ENCODE peak calls at places on chromosomes 16 and 17, in six cellular contexts. E, Q, P, W, H and K are unnamed samples.

GRCh38 chr16:1152651-1153259 is at the start of gene CACNA1H:
- DNase-seq in E (peak; percentile 63), Q (no peak), P (peak; percentile 58), W (no peak), H (peak; percentile 78), K (no peak)

GRCh38 chr17:35890774-35891155 is 10.6 kb upstream of the CCL5 start:
- DNase-seq in E (no peak), Q (no peak), P (no peak), W (no peak), H (no peak), K (no peak)

GRCh38 chr16:31301708-31302400 is 42.1 kb downstream of the ITGAM start:
- DNase-seq in E (no peak), Q (no peak), P (peak; percentile 8), W (peak; percentile 73), H (no peak), K (peak; percentile 32)

GRCh38 chr17:35713069-35713728 is 18.2 kb upstream of the RASL10B start:
- DNase-seq in E (no peak), Q (peak; percentile 53), P (no peak), W (peak; percentile 89), H (no peak), K (peak; percentile 97)

GRCh38 chr17:1977583-1978395 is 47.3 kb downstream of the RTN4RL1 start:
- DNase-seq in E (peak; percentile 78), Q (no peak), P (no peak), W (no peak), H (peak; percentile 55), K (no peak)

GRCh38 chr16:25045696-25046381 is 30.7 kb upstream of the ARHGAP17 start:
- DNase-seq in E (no peak), Q (no peak), P (no peak), W (peak; percentile 32), H (no peak), K (peak; percentile 87)

GRCh38 chr16:88922114-88922825 is 54.7 kb downstream of the CBFA2T3 start:
- DNase-seq in E (peak; percentile 58), Q (peak; percentile 20), P (no peak), W (peak; percentile 79), H (no peak), K (peak; percentile 63)

GRCh38 chr16:88286301-88286923 is 96.3 kb upstream of the ZNF469 start:
- DNase-seq in E (no peak), Q (no peak), P (no peak), W (no peak), H (no peak), K (no peak)

DNA sequence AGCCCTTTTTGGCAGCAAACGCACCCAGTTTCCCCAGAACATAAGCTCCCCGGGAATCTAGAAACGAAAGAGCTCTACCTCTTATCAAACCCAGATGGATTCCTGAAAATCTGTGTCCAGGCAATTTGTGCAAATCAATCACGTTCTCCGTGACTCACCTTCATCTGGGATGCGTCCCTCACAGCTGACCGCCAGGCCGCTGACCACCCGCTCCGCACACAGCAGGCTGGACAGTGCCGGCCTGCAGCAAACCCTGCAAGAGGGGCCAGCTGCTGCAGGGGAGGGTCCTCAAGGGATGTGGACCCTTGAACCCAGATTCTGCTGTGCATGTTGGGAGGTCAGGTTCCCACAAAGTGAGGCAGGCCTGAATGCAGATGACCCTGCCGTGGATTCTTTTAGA is 79.2 kb downstream of the RBFOX3 start:
- DNase-seq in E (no peak), Q (no peak), P (no peak), W (no peak), H (no peak), K (no peak)
- TF ChIP-seq CTCF in E (no peak), Q (no peak), P (no peak), W (no peak), H (no peak), K (no peak)

DNA sequence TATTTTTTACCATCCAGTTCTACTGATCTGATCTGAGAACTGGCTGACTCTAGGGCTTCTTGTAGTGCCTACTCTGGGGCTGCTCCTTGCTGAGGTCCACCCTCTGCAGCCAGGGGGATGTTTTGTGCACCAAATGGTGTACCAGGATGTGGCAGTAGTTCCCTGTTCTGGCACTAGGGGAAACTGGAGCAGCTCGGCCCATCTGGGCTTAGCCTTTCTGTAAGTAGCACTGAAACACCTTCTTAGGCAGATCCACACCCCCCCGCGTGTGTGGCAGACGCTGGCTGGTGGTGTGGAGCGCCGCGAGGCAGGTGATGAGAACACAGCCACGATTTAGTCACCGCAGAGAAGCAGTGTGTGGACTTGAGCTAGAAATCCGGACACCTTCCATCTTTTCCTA is 17.0 kb downstream of the DUSP14 start:
- DNase-seq in E (peak; percentile 79), Q (no peak), P (peak; percentile 83), W (peak; percentile 40), H (peak; percentile 72), K (peak; percentile 34)
- TF ChIP-seq CTCF in E (peak; percentile 43), Q (peak; percentile 66), P (peak; percentile 41), W (peak; percentile 59), H (peak; percentile 78), K (peak; percentile 69)

GRCh38 chr17:6428207-6428965 is 6.5 kb downstream of the AIPL1 start:
- DNase-seq in E (no peak), Q (no peak), P (no peak), W (no peak), H (no peak), K (no peak)

GRCh38 chr17:6429266-6429665 is 5.7 kb downstream of the AIPL1 start:
- DNase-seq in E (no peak), Q (no peak), P (no peak), W (no peak), H (peak; percentile 46), K (no peak)

GRCh38 chr17:6426356-6427101 is 8.4 kb downstream of the AIPL1 start:
- DNase-seq in E (no peak), Q (no peak), P (no peak), W (no peak), H (no peak), K (no peak)

GRCh38 chr17:6427284-6427781 is 7.6 kb downstream of the AIPL1 start:
- DNase-seq in E (no peak), Q (no peak), P (no peak), W (peak; percentile 41), H (no peak), K (peak; percentile 18)

GRCh38 chr17:6430769-6431168 is 4.2 kb downstream of the AIPL1 start:
- DNase-seq in E (no peak), Q (no peak), P (no peak), W (no peak), H (no peak), K (no peak)
- TF ChIP-seq CTCF in E (peak; percentile 37), Q (peak; percentile 45), P (no peak), W (peak; percentile 36), H (peak; percentile 76), K (peak; percentile 32)

GRCh38 chr17:29114141-29114540 is 66.1 kb downstream of the MYO18A start:
- DNase-seq in E (no peak), Q (no peak), P (no peak), W (no peak), H (no peak), K (no peak)

GRCh38 chr17:29117440-29117753 is 62.8 kb downstream of the MYO18A start:
- DNase-seq in E (no peak), Q (no peak), P (no peak), W (no peak), H (no peak), K (no peak)

GRCh38 chr17:29116652-29117439 is 63.4 kb downstream of the MYO18A start:
- DNase-seq in E (peak; percentile 93), Q (no peak), P (peak; percentile 76), W (peak; percentile 76), H (peak; percentile 92), K (peak; percentile 47)

GRCh38 chr17:29115435-29115834 is 64.8 kb downstream of the MYO18A start:
- DNase-seq in E (no peak), Q (no peak), P (no peak), W (no peak), H (no peak), K (no peak)

DNA sequence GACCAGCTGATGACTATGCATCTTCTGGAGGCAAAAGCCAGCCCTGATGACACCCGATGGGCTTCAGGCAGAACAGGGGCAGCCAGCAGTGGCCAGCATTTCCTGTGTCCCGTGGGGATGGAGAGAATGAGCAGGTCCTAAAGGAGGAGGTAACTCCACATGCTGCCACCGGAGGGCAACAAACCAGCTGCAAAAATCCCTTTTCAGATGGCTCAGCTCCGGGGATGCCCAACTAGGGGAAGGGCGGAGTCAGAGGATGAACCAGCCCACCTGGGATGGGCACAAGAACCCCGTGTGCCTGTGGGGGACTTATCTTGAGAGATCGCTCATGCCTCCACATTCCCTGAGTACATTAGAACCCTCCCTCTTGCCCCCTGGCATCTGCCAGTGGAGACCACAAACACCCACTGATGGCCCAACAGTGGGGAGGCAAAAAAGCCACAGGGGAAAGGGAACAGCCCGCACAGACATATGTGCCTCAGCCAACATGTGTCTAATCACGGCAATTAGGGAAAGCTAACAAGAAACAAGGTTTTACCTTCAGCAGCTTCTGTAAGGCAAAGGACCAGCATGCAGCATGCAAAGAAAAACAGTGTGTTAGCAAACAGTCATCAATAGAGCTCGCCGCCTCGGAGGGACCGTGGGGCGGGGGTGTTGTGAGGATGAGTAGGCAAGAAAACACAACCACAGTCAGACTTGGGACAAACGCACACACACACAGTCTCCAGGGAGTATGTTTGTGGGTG is 64.1 kb downstream of the MYO18A start:
- DNase-seq in E (peak; percentile 76), Q (no peak), P (peak; percentile 87), W (peak; percentile 38), H (peak; percentile 72), K (peak; percentile 29)
- TF ChIP-seq CTCF in E (no peak), Q (peak; percentile 63), P (peak; percentile 49), W (peak; percentile 54), H (peak; percentile 59), K (peak; percentile 57)

DNA sequence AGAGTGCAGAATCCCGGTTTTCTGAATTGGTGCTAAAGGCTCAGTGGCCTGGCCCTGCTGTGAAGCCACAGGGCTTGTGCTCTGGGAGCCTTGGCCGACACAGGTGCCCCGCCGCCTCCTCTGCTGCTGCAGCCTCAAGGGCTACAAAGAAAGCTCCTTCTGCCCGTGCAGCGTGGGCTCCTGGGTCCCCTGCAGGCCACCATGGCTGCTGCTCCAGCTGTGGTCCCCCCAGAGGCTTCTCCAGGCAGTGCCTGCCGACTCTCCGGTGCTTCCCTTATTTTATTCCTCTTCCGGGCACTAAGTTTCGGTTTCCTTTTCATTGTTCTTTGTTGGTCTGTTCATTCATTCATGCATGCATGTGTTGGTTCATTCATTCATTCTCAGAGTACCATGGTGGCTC is 53.1 kb downstream of the CMIP start:
- DNase-seq in E (no peak), Q (no peak), P (no peak), W (no peak), H (no peak), K (no peak)
- TF ChIP-seq CTCF in E (no peak), Q (no peak), P (no peak), W (no peak), H (no peak), K (no peak)

GRCh38 chr17:5120036-5120435 is 4.2 kb downstream of the USP6 start:
- DNase-seq in E (no peak), Q (no peak), P (no peak), W (no peak), H (no peak), K (no peak)
- TF ChIP-seq CTCF in E (no peak), Q (no peak), P (no peak), W (no peak), H (no peak), K (no peak)

GRCh38 chr17:17868637-17869522 is 32.1 kb upstream of the SREBF1 start:
- DNase-seq in E (no peak), Q (no peak), P (no peak), W (peak; percentile 85), H (no peak), K (peak; percentile 76)

GRCh38 chr17:17873450-17873991 is 36.7 kb upstream of the SREBF1 start:
- DNase-seq in E (no peak), Q (no peak), P (no peak), W (no peak), H (no peak), K (no peak)

GRCh38 chr17:17871913-17872312 is 35.1 kb upstream of the SREBF1 start:
- DNase-seq in E (no peak), Q (no peak), P (no peak), W (no peak), H (no peak), K (peak; percentile 71)

GRCh38 chr17:17872468-17873345 is 35.9 kb upstream of the SREBF1 start:
- DNase-seq in E (no peak), Q (no peak), P (no peak), W (no peak), H (no peak), K (no peak)

GRCh38 chr17:17870292-17870691 is 33.5 kb upstream of the SREBF1 start:
- DNase-seq in E (no peak), Q (no peak), P (no peak), W (no peak), H (no peak), K (no peak)
- TF ChIP-seq CTCF in E (no peak), Q (no peak), P (peak; percentile 21), W (no peak), H (no peak), K (no peak)